ENCODE peak calls at places on chromosome 7, in four cellular contexts. One of them, this sample, is unnamed.

GRCh38 chr7:84182301-84182700 is 12.3 kb downstream of the SEMA3A start:
- DNase-seq in HepG2: no peak
- DNase-seq in WTC11: no peak
- DNase-seq in K562: no peak
- DNase-seq in this sample: no peak

GRCh38 chr7:158684329-158684728 is 20.3 kb downstream of the NCAPG2 start:
- DNase-seq in WTC11: no peak
- DNase-seq in K562: no peak
- DNase-seq in HepG2: no peak
- DNase-seq in this sample: no peak

GRCh38 chr7:14021069-14021468 is 31.6 kb upstream of the ETV1 start:
- DNase-seq in WTC11: no peak
- DNase-seq in K562: no peak
- DNase-seq in HepG2: no peak
- DNase-seq in this sample: no peak

GRCh38 chr7:102403563-102403962 is 7.4 kb downstream of the PRKRIP1 start:
- DNase-seq in WTC11: no peak
- DNase-seq in K562: no peak
- DNase-seq in HepG2: no peak
- DNase-seq in this sample: no peak

GRCh38 chr7:23012797-23013714 is 874 bp downstream of the HYCC1 start:
- DNase-seq in K562: peak
- DNase-seq in HepG2: peak
- DNase-seq in WTC11: peak
- DNase-seq in this sample: peak

GRCh38 chr7:786472-787255 is 45.6 kb upstream of the SUN1 start:
- DNase-seq in WTC11: peak
- DNase-seq in HepG2: peak
- DNase-seq in K562: peak
- DNase-seq in this sample: peak

GRCh38 chr7:70694357-70694908 is 437.5 kb upstream of the GALNT17 start:
- DNase-seq in WTC11: no peak
- DNase-seq in HepG2: no peak
- DNase-seq in K562: no peak
- DNase-seq in this sample: peak

GRCh38 chr7:155935005-155935557 is 122.8 kb upstream of the SHH start:
- DNase-seq in K562: no peak
- DNase-seq in WTC11: no peak
- DNase-seq in HepG2: no peak
- DNase-seq in this sample: no peak

GRCh38 chr7:103989200-103989784 is at the start of gene RELN:
- DNase-seq in K562: peak
- DNase-seq in WTC11: peak
- DNase-seq in HepG2: peak
- DNase-seq in this sample: peak

GRCh38 chr7:101943306-101943705 is 125.9 kb downstream of the CUX1 start:
- DNase-seq in K562: no peak
- DNase-seq in HepG2: no peak
- DNase-seq in WTC11: no peak
- DNase-seq in this sample: no peak

GRCh38 chr7:132275811-132276210 is 300.5 kb downstream of the PLXNA4 start:
- DNase-seq in HepG2: no peak
- DNase-seq in WTC11: no peak
- DNase-seq in K562: no peak
- DNase-seq in this sample: no peak

GRCh38 chr7:66741706-66742053 is 1.1 kb downstream of the RABGEF1 start:
- DNase-seq in WTC11: no peak
- DNase-seq in K562: no peak
- DNase-seq in HepG2: no peak
- DNase-seq in this sample: no peak

GRCh38 chr7:137243741-137244140 is 99.8 kb downstream of the PTN start:
- DNase-seq in K562: no peak
- DNase-seq in HepG2: peak
- DNase-seq in WTC11: no peak
- DNase-seq in this sample: no peak

GRCh38 chr7:89680161-89680560 is 474.1 kb upstream of the STEAP1 start:
- DNase-seq in K562: no peak
- DNase-seq in HepG2: no peak
- DNase-seq in WTC11: no peak
- DNase-seq in this sample: no peak

GRCh38 chr7:6646380-6646950 is 9.3 kb downstream of the ZNF316 start:
- DNase-seq in HepG2: no peak
- DNase-seq in WTC11: no peak
- DNase-seq in K562: no peak
- DNase-seq in this sample: no peak

GRCh38 chr7:91263359-91264082 is 712 bp upstream of the FZD1 start:
- DNase-seq in WTC11: peak
- DNase-seq in HepG2: no peak
- DNase-seq in K562: peak
- DNase-seq in this sample: peak

GRCh38 chr7:120441850-120442249 is 168.9 kb downstream of the KCND2 start:
- DNase-seq in HepG2: no peak
- DNase-seq in K562: no peak
- DNase-seq in WTC11: no peak
- DNase-seq in this sample: no peak

GRCh38 chr7:130095812-130096211 is 25.5 kb downstream of the KLHDC10 start:
- DNase-seq in K562: no peak
- DNase-seq in WTC11: no peak
- DNase-seq in HepG2: no peak
- DNase-seq in this sample: no peak

GRCh38 chr7:693280-693679 is 33.2 kb upstream of the DNAAF5 start:
- DNase-seq in HepG2: no peak
- DNase-seq in K562: no peak
- DNase-seq in WTC11: peak
- DNase-seq in this sample: no peak

GRCh38 chr7:92765725-92766124 is 70.6 kb downstream of the CDK6 start:
- DNase-seq in HepG2: no peak
- DNase-seq in WTC11: no peak
- DNase-seq in K562: no peak
- DNase-seq in this sample: no peak

GRCh38 chr7:100111914-100112313 is 7.2 kb downstream of the TAF6 start:
- DNase-seq in K562: no peak
- DNase-seq in WTC11: no peak
- DNase-seq in HepG2: no peak
- DNase-seq in this sample: no peak

GRCh38 chr7:96707901-96708774 is 1.5 kb downstream of the SEM1 start:
- DNase-seq in WTC11: no peak
- DNase-seq in K562: no peak
- DNase-seq in HepG2: no peak
- DNase-seq in this sample: no peak

GRCh38 chr7:127738859-127739258 is 86.9 kb downstream of the SND1 start:
- DNase-seq in K562: no peak
- DNase-seq in WTC11: no peak
- DNase-seq in HepG2: no peak
- DNase-seq in this sample: no peak

GRCh38 chr7:157032644-157033482 is 22.4 kb upstream of the MNX1 start:
- DNase-seq in HepG2: no peak
- DNase-seq in K562: no peak
- DNase-seq in WTC11: no peak
- DNase-seq in this sample: no peak

GRCh38 chr7:114533151-114533550 is 118.5 kb downstream of the FOXP2 start:
- DNase-seq in WTC11: no peak
- DNase-seq in HepG2: no peak
- DNase-seq in K562: no peak
- DNase-seq in this sample: peak

GRCh38 chr7:23404546-23405239 is 65.6 kb downstream of the IGF2BP3 start:
- DNase-seq in WTC11: no peak
- DNase-seq in K562: no peak
- DNase-seq in HepG2: no peak
- DNase-seq in this sample: no peak

GRCh38 chr7:6248581-6248980 is 23.8 kb downstream of the CYTH3 start:
- DNase-seq in HepG2: no peak
- DNase-seq in WTC11: no peak
- DNase-seq in K562: no peak
- DNase-seq in this sample: no peak

GRCh38 chr7:105649727-105650381 is 68.6 kb upstream of the EFCAB10 start:
- DNase-seq in WTC11: no peak
- DNase-seq in K562: no peak
- DNase-seq in HepG2: no peak
- DNase-seq in this sample: no peak

GRCh38 chr7:104971290-104972071 is 42.5 kb upstream of the KMT2E start:
- DNase-seq in HepG2: peak
- DNase-seq in K562: no peak
- DNase-seq in WTC11: no peak
- DNase-seq in this sample: no peak

GRCh38 chr7:23244335-23244635 is 2.3 kb upstream of the GPNMB start:
- DNase-seq in K562: no peak
- DNase-seq in HepG2: no peak
- DNase-seq in WTC11: no peak
- DNase-seq in this sample: no peak

GRCh38 chr7:11539853-11540252 is 292.1 kb downstream of the THSD7A start:
- DNase-seq in HepG2: no peak
- DNase-seq in WTC11: no peak
- DNase-seq in K562: no peak
- DNase-seq in this sample: no peak

GRCh38 chr7:69893915-69894314 is 295.6 kb downstream of the AUTS2 start:
- DNase-seq in HepG2: no peak
- DNase-seq in WTC11: no peak
- DNase-seq in K562: no peak
- DNase-seq in this sample: no peak

DNA sequence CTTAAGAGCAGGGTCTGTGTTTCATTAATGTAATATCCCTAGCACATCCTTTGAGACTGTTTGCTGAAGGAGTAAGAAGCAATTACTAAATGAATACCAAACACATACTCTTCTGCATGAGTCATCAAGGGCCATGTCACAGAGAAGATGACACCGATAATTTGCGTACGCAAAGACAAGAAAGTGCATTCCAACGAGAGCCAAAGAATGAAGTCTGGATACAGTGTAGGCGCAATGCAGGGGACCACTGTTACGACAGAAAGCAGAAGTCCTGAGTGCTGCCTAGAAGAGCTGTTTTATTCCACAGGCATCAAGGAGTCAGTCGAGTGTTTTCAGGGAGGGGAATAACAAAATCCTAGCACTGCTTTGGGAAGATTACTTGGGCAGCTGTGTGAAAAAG is 62.7 kb downstream of the VPS41 start:
- DNase-seq in K562: peak
- DNase-seq in WTC11: no peak
- DNase-seq in HepG2: peak
- DNase-seq in this sample: no peak
- TF ChIP-seq ELF4 in K562: no peak
- TF ChIP-seq ELF4 in WTC11: no peak
- TF ChIP-seq ELF4 in HepG2: no peak
- TF ChIP-seq ELF4 in this sample: no peak

GRCh38 chr7:98315318-98315993 is 34.0 kb downstream of the BRI3 start:
- DNase-seq in K562: no peak
- DNase-seq in HepG2: no peak
- DNase-seq in WTC11: no peak
- DNase-seq in this sample: no peak

GRCh38 chr7:98317366-98318040 is 36.0 kb downstream of the BRI3 start:
- DNase-seq in HepG2: no peak
- DNase-seq in WTC11: no peak
- DNase-seq in K562: no peak
- DNase-seq in this sample: no peak

GRCh38 chr7:98319176-98319575 is 37.7 kb downstream of the BRI3 start:
- DNase-seq in K562: no peak
- DNase-seq in HepG2: no peak
- DNase-seq in WTC11: no peak
- DNase-seq in this sample: no peak

GRCh38 chr7:98312201-98312600 is 30.7 kb downstream of the BRI3 start:
- DNase-seq in K562: no peak
- DNase-seq in HepG2: no peak
- DNase-seq in WTC11: no peak
- DNase-seq in this sample: no peak

DNA sequence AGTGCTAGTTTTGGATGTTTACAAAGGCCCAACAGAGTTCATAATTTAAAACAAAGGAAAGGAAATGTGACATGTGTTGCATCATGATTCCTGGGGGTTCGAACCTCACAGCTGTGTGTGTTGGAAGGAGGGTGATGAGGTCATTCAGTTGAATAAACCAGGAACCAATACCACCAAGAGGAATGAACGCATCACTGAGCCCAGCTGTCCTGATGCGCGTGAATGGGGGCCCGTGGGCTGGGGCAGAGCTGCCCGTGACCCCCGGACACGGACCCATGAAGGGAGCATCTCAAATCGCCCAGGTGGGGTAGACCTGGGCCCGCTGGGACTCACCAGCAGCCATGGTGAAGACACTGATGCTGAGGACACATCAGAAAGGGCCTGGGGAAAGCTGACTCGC is 33.0 kb downstream of the BRI3 start:
- DNase-seq in K562: no peak
- DNase-seq in HepG2: no peak
- DNase-seq in WTC11: no peak
- DNase-seq in this sample: no peak
- TF ChIP-seq ELF4 in K562: no peak
- TF ChIP-seq ELF4 in HepG2: no peak
- TF ChIP-seq ELF4 in WTC11: no peak
- TF ChIP-seq ELF4 in this sample: no peak

DNA sequence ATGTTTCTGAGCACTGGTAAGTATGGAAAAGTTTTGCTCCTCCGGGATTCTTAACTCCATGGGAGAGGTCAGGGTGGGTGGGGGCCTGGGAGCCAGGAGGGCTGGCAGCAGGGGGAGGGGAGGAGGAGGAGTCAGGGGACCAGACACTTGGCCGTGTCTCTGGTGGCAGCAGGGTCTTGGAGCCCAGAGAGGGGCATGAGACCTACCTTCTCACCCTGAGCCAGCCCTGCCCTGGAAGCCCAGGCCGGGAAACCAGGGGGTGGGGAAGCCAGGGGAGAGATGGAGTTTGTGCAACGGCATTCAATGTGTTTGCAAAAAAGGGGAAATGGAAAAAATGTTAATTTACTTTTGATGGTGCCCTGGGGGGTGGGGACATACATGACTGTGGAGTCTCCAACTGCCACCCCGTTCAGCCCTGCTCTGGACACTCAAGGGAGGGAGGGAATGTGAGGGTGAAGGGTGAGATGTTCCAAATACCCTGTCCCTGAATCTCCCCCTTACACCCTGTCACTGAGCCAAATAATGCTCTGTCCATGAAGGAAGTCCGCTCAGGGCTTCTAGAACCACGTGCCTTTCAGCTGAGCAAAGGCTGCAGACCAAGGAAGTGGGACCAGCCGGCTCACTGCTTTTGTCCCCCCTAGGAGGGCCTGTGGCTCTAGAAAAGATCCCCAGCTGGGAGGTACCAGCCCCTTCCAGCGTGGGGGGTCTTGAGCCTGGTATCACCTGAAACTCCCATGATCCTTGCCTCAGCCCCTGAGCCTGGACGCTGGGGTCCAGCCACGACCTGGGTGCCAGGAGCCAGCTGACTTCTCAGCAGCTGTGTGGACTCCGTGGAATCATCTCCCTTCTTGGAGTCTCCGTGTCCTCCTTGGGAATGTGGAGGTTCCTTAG is 48.3 kb downstream of the TMEM270 start:
- DNase-seq in WTC11: no peak
- DNase-seq in K562: peak
- DNase-seq in HepG2: no peak
- DNase-seq in this sample: peak
- TF ChIP-seq ELF4 in WTC11: no peak
- TF ChIP-seq ELF4 in K562: no peak
- TF ChIP-seq ELF4 in HepG2: no peak
- TF ChIP-seq ELF4 in this sample: no peak

GRCh38 chr7:31171216-31171750 is 119.2 kb downstream of the ADCYAP1R1 start:
- DNase-seq in K562: no peak
- DNase-seq in WTC11: no peak
- DNase-seq in HepG2: no peak
- DNase-seq in this sample: no peak

GRCh38 chr7:31172071-31172470 is 120.0 kb downstream of the ADCYAP1R1 start:
- DNase-seq in K562: no peak
- DNase-seq in WTC11: no peak
- DNase-seq in HepG2: no peak
- DNase-seq in this sample: no peak

GRCh38 chr7:31175672-31176071 is 123.6 kb downstream of the ADCYAP1R1 start:
- DNase-seq in WTC11: no peak
- DNase-seq in HepG2: peak
- DNase-seq in K562: peak
- DNase-seq in this sample: peak
- TF ChIP-seq ELF4 in WTC11: no peak
- TF ChIP-seq ELF4 in HepG2: no peak
- TF ChIP-seq ELF4 in K562: no peak
- TF ChIP-seq ELF4 in this sample: no peak

This sample was measured in HEK293T.